ENCODE peak calls at places on chromosomes 12 and 14, in seven cellular contexts. F is NCI-H226; I is NCI-H526; D is thoracic aorta; S is hippocampal formation; R is RWPE2; M is stimulated activated CD8-positive, alpha-beta memory T cell treated with anti-CD3 and anti-CD28 coated beads, Interleukin-7, amount 100 ng/mL, for 1 hour. A is an unnamed sample.

GRCh38 chr14:61439779-61440418 is 118.5 kb downstream of the PRKCH start:
- DNase-seq in F (no peak), I (no peak), D (no peak), S (no peak), R (no peak), M (no peak), A (no peak)

GRCh38 chr12:81274619-81275018 is 196.7 kb downstream of the ACSS3 start:
- DNase-seq in F (peak; percentile 43), I (no peak), D (no peak), S (no peak), R (no peak), M (no peak), A (peak; percentile 1)

GRCh38 chr14:64688801-64689200 is 15.4 kb upstream of the PLEKHG3 start:
- DNase-seq in F (no peak), I (peak; percentile 67), D (no peak), S (no peak), R (no peak), M (no peak), A (no peak)

GRCh38 chr12:7832059-7832696 is 40.5 kb downstream of the SLC2A14 start:
- DNase-seq in F (peak; percentile 50), I (peak; percentile 72), D (no peak), S (no peak), R (no peak), M (no peak), A (peak; percentile 75)

GRCh38 chr12:52038447-52038846 is 12.8 kb upstream of the NR4A1 start:
- DNase-seq in F (no peak), I (no peak), D (no peak), S (no peak), R (no peak), M (no peak), A (peak; percentile 53)

GRCh38 chr14:101226603-101227425 is 323.3 kb upstream of the RTL1 start:
- DNase-seq in F (no peak), I (no peak), D (no peak), S (no peak), R (no peak), M (no peak), A (no peak)

GRCh38 chr12:29634057-29634456 is 136.6 kb upstream of the OVCH1 start:
- DNase-seq in F (peak; percentile 16), I (no peak), D (no peak), S (no peak), R (no peak), M (no peak), A (peak; percentile 53)

GRCh38 chr12:80186727-80187217 is 87.4 kb downstream of the OTOGL start:
- DNase-seq in F (peak; percentile 90), I (peak; percentile 78), D (peak; percentile 23), S (no peak), R (no peak), M (no peak), A (peak; percentile 97)

GRCh38 chr14:97703006-97703760 is 906.0 kb downstream of the VRK1 start:
- DNase-seq in F (no peak), I (no peak), D (no peak), S (no peak), R (no peak), M (no peak), A (no peak)

GRCh38 chr12:53233671-53234091 is 1.7 kb upstream of the RARG start:
- DNase-seq in F (no peak), I (no peak), D (no peak), S (no peak), R (no peak), M (no peak), A (no peak)

GRCh38 chr12:65720136-65720535 is 104.1 kb upstream of the HMGA2 start:
- DNase-seq in F (peak; percentile 69), I (no peak), D (no peak), S (no peak), R (peak; percentile 66), M (no peak), A (peak; percentile 60)

GRCh38 chr12:31874961-31875608 is 84.1 kb upstream of the RESF1 start:
- DNase-seq in F (peak; percentile 52), I (no peak), D (peak; percentile 9), S (no peak), R (no peak), M (no peak), A (peak; percentile 96)

GRCh38 chr12:12156835-12157234 is 86.1 kb downstream of the BCL2L14 start:
- DNase-seq in F (no peak), I (peak; percentile 54), D (no peak), S (no peak), R (no peak), M (no peak), A (no peak)

GRCh38 chr12:5964913-5965900 is 20.1 kb upstream of the ANO2 start:
- DNase-seq in F (no peak), I (no peak), D (no peak), S (no peak), R (no peak), M (no peak), A (no peak)

GRCh38 chr14:104138098-104138890 is at the start of gene KIF26A:
- DNase-seq in F (peak; percentile 44), I (peak; percentile 93), D (no peak), S (no peak), R (peak; percentile 73), M (no peak), A (no peak)

GRCh38 chr14:23055621-23056256 is 1.6 kb downstream of the CDH24 start:
- DNase-seq in F (no peak), I (no peak), D (no peak), S (no peak), R (peak; percentile 67), M (no peak), A (no peak)

GRCh38 chr12:4421590-4422031 is 24.0 kb downstream of the FGF6 start:
- DNase-seq in F (peak; percentile 11), I (peak; percentile 75), D (no peak), S (no peak), R (no peak), M (no peak), A (peak; percentile 50)

GRCh38 chr14:64465208-64465821 is at the start of gene AKAP5:
- DNase-seq in F (peak; percentile 17), I (peak; percentile 93), D (no peak), S (peak; percentile 63), R (no peak), M (peak; percentile 25), A (no peak)

GRCh38 chr12:66063976-66064375 is 66.6 kb downstream of the LLPH start:
- DNase-seq in F (no peak), I (no peak), D (no peak), S (no peak), R (no peak), M (no peak), A (no peak)

GRCh38 chr14:61103541-61104339 is 122.7 kb downstream of the SLC38A6 start:
- DNase-seq in F (peak; percentile 89), I (no peak), D (peak; percentile 42), S (no peak), R (peak; percentile 92), M (no peak), A (peak; percentile 94)

GRCh38 chr14:94581127-94581999 is at the start of gene SERPINA5:
- DNase-seq in F (no peak), I (no peak), D (no peak), S (no peak), R (no peak), M (no peak), A (peak; percentile 45)

GRCh38 chr12:16359512-16360491 is 12.4 kb downstream of the MGST1 start:
- DNase-seq in F (no peak), I (peak; percentile 78), D (no peak), S (no peak), R (no peak), M (no peak), A (peak; percentile 75)

GRCh38 chr12:22709292-22709691 is 84.3 kb downstream of the ETNK1 start:
- DNase-seq in F (no peak), I (peak; percentile 70), D (no peak), S (no peak), R (no peak), M (no peak), A (peak; percentile 32)

GRCh38 chr12:65300679-65301349 is 22.3 kb downstream of the MSRB3 start:
- DNase-seq in F (peak; percentile 37), I (peak; percentile 23), D (no peak), S (no peak), R (no peak), M (no peak), A (peak; percentile 36)

GRCh38 chr12:84874125-84874824 is 38.3 kb downstream of the SLC6A15 start:
- DNase-seq in F (peak; percentile 30), I (peak; percentile 70), D (no peak), S (no peak), R (no peak), M (no peak), A (peak; percentile 83)

GRCh38 chr14:89394920-89395319 is 22.1 kb downstream of the FOXN3 start:
- DNase-seq in F (no peak), I (no peak), D (no peak), S (no peak), R (no peak), M (no peak), A (no peak)

GRCh38 chr14:89466460-89466859 is 49.4 kb upstream of the FOXN3 start:
- DNase-seq in F (no peak), I (no peak), D (no peak), S (no peak), R (no peak), M (peak; percentile 20), A (no peak)

GRCh38 chr14:68157971-68158371 is 338.4 kb downstream of the RAD51B start:
- DNase-seq in F (no peak), I (no peak), D (no peak), S (no peak), R (no peak), M (no peak), A (no peak)

GRCh38 chr14:30291216-30291615 is 267.7 kb upstream of the G2E3 start:
- DNase-seq in F (peak; percentile 75), I (no peak), D (no peak), S (no peak), R (no peak), M (no peak), A (peak; percentile 81)

GRCh38 chr12:124720687-124721500 is 142.8 kb downstream of the SCARB1 start:
- DNase-seq in F (peak; percentile 64), I (peak; percentile 49), D (no peak), S (peak; percentile 22), R (no peak), M (no peak), A (peak; percentile 85)

GRCh38 chr12:111434680-111435338 is 29.1 kb downstream of the SH2B3 start:
- DNase-seq in F (no peak), I (no peak), D (no peak), S (peak; percentile 12), R (no peak), M (peak; percentile 76), A (peak; percentile 69)

GRCh38 chr12:87836190-87836589 is 193.0 kb downstream of the C12orf50 start:
- DNase-seq in F (no peak), I (no peak), D (no peak), S (no peak), R (no peak), M (no peak), A (no peak)

GRCh38 chr12:76303989-76304460 is 44.2 kb downstream of the BBS10 start:
- DNase-seq in F (peak; percentile 37), I (no peak), D (no peak), S (no peak), R (no peak), M (no peak), A (no peak)

GRCh38 chr12:53791735-53792326 is 40.1 kb upstream of the CISTR start:
- DNase-seq in F (no peak), I (peak; percentile 24), D (no peak), S (no peak), R (no peak), M (peak; percentile 5), A (no peak)

GRCh38 chr12:122393822-122394221 is 28.6 kb downstream of the CLIP1 start:
- DNase-seq in F (no peak), I (no peak), D (no peak), S (no peak), R (no peak), M (no peak), A (no peak)

GRCh38 chr12:1915082-1915968 is 3.1 kb downstream of the CACNA2D4 start:
- DNase-seq in F (no peak), I (no peak), D (no peak), S (no peak), R (no peak), M (no peak), A (no peak)

GRCh38 chr12:52530905-52531304 is 10.7 kb upstream of the KRT5 start:
- DNase-seq in F (no peak), I (no peak), D (no peak), S (no peak), R (no peak), M (no peak), A (no peak)

A was measured in fibroblast of pulmonary artery.